ENCODE peak calls at places on chromosomes 2 and 18, in ten cellular contexts. One of them, this sample, is unnamed.

GRCh38 chr2:51304341-51304740 is 272.4 kb upstream of the NRXN1 start:
- DNase-seq in endothelial cell: no peak
- DNase-seq in GM12878: no peak
- DNase-seq in fibroblast of pulmonary artery: no peak
- DNase-seq in PC-3: no peak
- DNase-seq in bronchial epithelial cell: no peak
- DNase-seq in fibroblast of lung: no peak
- DNase-seq in astrocyte: no peak
- DNase-seq in foreskin fibroblast: no peak
- DNase-seq in MM.1S: no peak
- DNase-seq in this sample: no peak

GRCh38 chr2:62856228-62857040 is 150.9 kb downstream of the EHBP1 start:
- DNase-seq in astrocyte: no peak
- DNase-seq in endothelial cell: no peak
- DNase-seq in GM12878: no peak
- DNase-seq in bronchial epithelial cell: no peak
- DNase-seq in fibroblast of lung: no peak
- DNase-seq in fibroblast of pulmonary artery: no peak
- DNase-seq in PC-3: no peak
- DNase-seq in MM.1S: no peak
- DNase-seq in foreskin fibroblast: no peak
- DNase-seq in this sample: no peak

GRCh38 chr2:71923887-71924533 is 223.7 kb downstream of the CYP26B1 start:
- DNase-seq in MM.1S: peak; percentile 71
- DNase-seq in fibroblast of pulmonary artery: peak; percentile 81
- DNase-seq in astrocyte: peak; percentile 49
- DNase-seq in PC-3: peak; percentile 85
- DNase-seq in foreskin fibroblast: no peak
- DNase-seq in fibroblast of lung: peak; percentile 76
- DNase-seq in GM12878: peak; percentile 2
- DNase-seq in bronchial epithelial cell: peak; percentile 66
- DNase-seq in endothelial cell: peak; percentile 73
- DNase-seq in this sample: peak; percentile 71

GRCh38 chr2:197121255-197121654 is 189.3 kb downstream of the ANKRD44 start:
- DNase-seq in PC-3: no peak
- DNase-seq in GM12878: no peak
- DNase-seq in endothelial cell: no peak
- DNase-seq in bronchial epithelial cell: no peak
- DNase-seq in foreskin fibroblast: no peak
- DNase-seq in MM.1S: no peak
- DNase-seq in fibroblast of pulmonary artery: no peak
- DNase-seq in fibroblast of lung: no peak
- DNase-seq in astrocyte: no peak
- DNase-seq in this sample: no peak

GRCh38 chr2:58336416-58336815 is 95.3 kb upstream of the FANCL start:
- DNase-seq in MM.1S: no peak
- DNase-seq in astrocyte: no peak
- DNase-seq in PC-3: no peak
- DNase-seq in GM12878: no peak
- DNase-seq in foreskin fibroblast: no peak
- DNase-seq in endothelial cell: no peak
- DNase-seq in fibroblast of lung: no peak
- DNase-seq in bronchial epithelial cell: no peak
- DNase-seq in fibroblast of pulmonary artery: no peak
- DNase-seq in this sample: no peak

GRCh38 chr2:85468704-85469349 is 50.3 kb downstream of the SH2D6 start:
- DNase-seq in endothelial cell: peak; percentile 49
- DNase-seq in GM12878: no peak
- DNase-seq in fibroblast of lung: peak; percentile 47
- DNase-seq in bronchial epithelial cell: peak; percentile 52
- DNase-seq in foreskin fibroblast: peak; percentile 47
- DNase-seq in PC-3: peak; percentile 95
- DNase-seq in MM.1S: no peak
- DNase-seq in astrocyte: peak; percentile 72
- DNase-seq in fibroblast of pulmonary artery: peak; percentile 77
- DNase-seq in this sample: peak; percentile 86

GRCh38 chr2:51734115-51734514 is 702.2 kb upstream of the NRXN1 start:
- DNase-seq in endothelial cell: no peak
- DNase-seq in GM12878: no peak
- DNase-seq in fibroblast of pulmonary artery: peak; percentile 76
- DNase-seq in astrocyte: peak; percentile 12
- DNase-seq in MM.1S: no peak
- DNase-seq in bronchial epithelial cell: peak; percentile 59
- DNase-seq in foreskin fibroblast: no peak
- DNase-seq in fibroblast of lung: peak; percentile 78
- DNase-seq in PC-3: no peak
- DNase-seq in this sample: no peak

GRCh38 chr2:32678825-32679224 is 51.0 kb downstream of the TTC27 start:
- DNase-seq in MM.1S: no peak
- DNase-seq in endothelial cell: no peak
- DNase-seq in astrocyte: peak; percentile 77
- DNase-seq in PC-3: peak; percentile 15
- DNase-seq in fibroblast of pulmonary artery: peak; percentile 68
- DNase-seq in bronchial epithelial cell: peak; percentile 6
- DNase-seq in GM12878: no peak
- DNase-seq in fibroblast of lung: peak; percentile 81
- DNase-seq in foreskin fibroblast: peak; percentile 22
- DNase-seq in this sample: no peak

GRCh38 chr18:55102508-55102907 is 143.2 kb upstream of the CCDC68 start:
- DNase-seq in GM12878: no peak
- DNase-seq in PC-3: no peak
- DNase-seq in fibroblast of lung: no peak
- DNase-seq in foreskin fibroblast: no peak
- DNase-seq in fibroblast of pulmonary artery: no peak
- DNase-seq in MM.1S: no peak
- DNase-seq in astrocyte: no peak
- DNase-seq in endothelial cell: no peak
- DNase-seq in bronchial epithelial cell: no peak
- DNase-seq in this sample: no peak

GRCh38 chr2:217943379-217944321 is 59.1 kb downstream of the TNS1 start:
- DNase-seq in foreskin fibroblast: no peak
- DNase-seq in astrocyte: peak; percentile 50
- DNase-seq in PC-3: no peak
- DNase-seq in endothelial cell: peak; percentile 79
- DNase-seq in fibroblast of lung: peak; percentile 44
- DNase-seq in MM.1S: no peak
- DNase-seq in fibroblast of pulmonary artery: peak; percentile 69
- DNase-seq in GM12878: no peak
- DNase-seq in bronchial epithelial cell: no peak
- DNase-seq in this sample: peak; percentile 89

GRCh38 chr2:216349366-216349765 is 22.9 kb downstream of the MARCHF4 start:
- DNase-seq in fibroblast of pulmonary artery: no peak
- DNase-seq in fibroblast of lung: no peak
- DNase-seq in PC-3: no peak
- DNase-seq in foreskin fibroblast: no peak
- DNase-seq in MM.1S: no peak
- DNase-seq in GM12878: no peak
- DNase-seq in bronchial epithelial cell: no peak
- DNase-seq in astrocyte: no peak
- DNase-seq in endothelial cell: no peak
- DNase-seq in this sample: no peak

GRCh38 chr2:130824492-130825061 is 12.1 kb upstream of the ARHGEF4 start:
- DNase-seq in endothelial cell: no peak
- DNase-seq in astrocyte: peak; percentile 100
- DNase-seq in fibroblast of pulmonary artery: peak; percentile 99
- DNase-seq in foreskin fibroblast: peak; percentile 48
- DNase-seq in PC-3: peak; percentile 92
- DNase-seq in fibroblast of lung: peak; percentile 88
- DNase-seq in bronchial epithelial cell: peak; percentile 99
- DNase-seq in GM12878: peak; percentile 86
- DNase-seq in MM.1S: peak; percentile 47
- DNase-seq in this sample: no peak

GRCh38 chr2:118860506-118860905 is 13.1 kb upstream of the EN1 start:
- DNase-seq in fibroblast of lung: no peak
- DNase-seq in PC-3: peak; percentile 33
- DNase-seq in fibroblast of pulmonary artery: no peak
- DNase-seq in MM.1S: no peak
- DNase-seq in GM12878: no peak
- DNase-seq in foreskin fibroblast: no peak
- DNase-seq in endothelial cell: no peak
- DNase-seq in bronchial epithelial cell: no peak
- DNase-seq in astrocyte: no peak
- DNase-seq in this sample: no peak

DNA sequence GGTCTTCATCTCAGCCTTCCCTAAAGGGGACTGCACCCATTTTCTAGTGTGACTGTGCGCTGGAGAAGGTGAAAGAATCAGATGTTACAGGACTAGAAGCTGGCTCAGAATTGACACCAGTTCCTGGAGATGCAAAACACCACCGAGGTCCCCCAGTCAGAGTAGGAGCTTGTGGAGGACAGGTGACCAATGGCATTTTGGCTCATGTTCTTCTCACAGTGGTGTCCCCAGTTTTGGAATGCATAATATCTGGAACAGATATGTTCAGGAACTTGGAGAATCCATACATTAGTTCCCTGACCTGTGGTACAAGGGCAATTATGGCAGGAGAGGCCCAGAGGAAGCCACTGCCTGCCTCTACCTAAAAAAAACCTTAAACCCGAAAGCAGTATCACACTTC is 66.3 kb downstream of the PSMG2 start:
- DNase-seq in endothelial cell: no peak
- DNase-seq in PC-3: no peak
- DNase-seq in fibroblast of pulmonary artery: no peak
- DNase-seq in MM.1S: no peak
- DNase-seq in foreskin fibroblast: no peak
- DNase-seq in fibroblast of lung: no peak
- DNase-seq in bronchial epithelial cell: no peak
- DNase-seq in GM12878: no peak
- DNase-seq in astrocyte: no peak
- DNase-seq in this sample: no peak
- TF ChIP-seq CTCF in endothelial cell: no peak
- TF ChIP-seq CTCF in PC-3: no peak
- TF ChIP-seq CTCF in fibroblast of pulmonary artery: no peak
- TF ChIP-seq CTCF in MM.1S: no peak
- TF ChIP-seq CTCF in foreskin fibroblast: no peak
- TF ChIP-seq CTCF in fibroblast of lung: no peak
- TF ChIP-seq CTCF in bronchial epithelial cell: no peak
- TF ChIP-seq CTCF in GM12878: no peak
- TF ChIP-seq CTCF in astrocyte: no peak
- TF ChIP-seq CTCF in this sample: no peak

GRCh38 chr18:57959278-57959677 is 84.7 kb upstream of the NEDD4L start:
- DNase-seq in fibroblast of pulmonary artery: peak; percentile 53
- DNase-seq in astrocyte: peak; percentile 32
- DNase-seq in endothelial cell: peak; percentile 32
- DNase-seq in bronchial epithelial cell: peak; percentile 83
- DNase-seq in GM12878: no peak
- DNase-seq in PC-3: peak; percentile 83
- DNase-seq in foreskin fibroblast: peak; percentile 43
- DNase-seq in fibroblast of lung: peak; percentile 56
- DNase-seq in MM.1S: peak; percentile 60
- DNase-seq in this sample: peak; percentile 22
- TF ChIP-seq CTCF in fibroblast of pulmonary artery: peak; percentile 49
- TF ChIP-seq CTCF in astrocyte: peak; percentile 46
- TF ChIP-seq CTCF in endothelial cell: peak; percentile 19
- TF ChIP-seq CTCF in bronchial epithelial cell: peak; percentile 52
- TF ChIP-seq CTCF in GM12878: peak; percentile 45
- TF ChIP-seq CTCF in PC-3: peak; percentile 80
- TF ChIP-seq CTCF in foreskin fibroblast: peak; percentile 20
- TF ChIP-seq CTCF in fibroblast of lung: peak; percentile 45
- TF ChIP-seq CTCF in MM.1S: peak; percentile 59
- TF ChIP-seq CTCF in this sample: peak; percentile 28

GRCh38 chr2:203826704-203827103 is 40.9 kb upstream of the CTLA4 start:
- DNase-seq in GM12878: no peak
- DNase-seq in MM.1S: no peak
- DNase-seq in bronchial epithelial cell: no peak
- DNase-seq in endothelial cell: no peak
- DNase-seq in PC-3: no peak
- DNase-seq in fibroblast of pulmonary artery: no peak
- DNase-seq in foreskin fibroblast: no peak
- DNase-seq in astrocyte: no peak
- DNase-seq in fibroblast of lung: no peak
- DNase-seq in this sample: no peak
- TF ChIP-seq CTCF in GM12878: no peak
- TF ChIP-seq CTCF in MM.1S: no peak
- TF ChIP-seq CTCF in bronchial epithelial cell: no peak
- TF ChIP-seq CTCF in endothelial cell: no peak
- TF ChIP-seq CTCF in PC-3: no peak
- TF ChIP-seq CTCF in fibroblast of pulmonary artery: no peak
- TF ChIP-seq CTCF in foreskin fibroblast: no peak
- TF ChIP-seq CTCF in astrocyte: no peak
- TF ChIP-seq CTCF in fibroblast of lung: no peak
- TF ChIP-seq CTCF in this sample: no peak

GRCh38 chr2:202870431-202871160 is 970 bp downstream of the ICA1L start:
- DNase-seq in PC-3: peak; percentile 86
- DNase-seq in endothelial cell: peak; percentile 66
- DNase-seq in fibroblast of pulmonary artery: peak; percentile 53
- DNase-seq in astrocyte: peak; percentile 33
- DNase-seq in bronchial epithelial cell: peak; percentile 73
- DNase-seq in MM.1S: peak; percentile 80
- DNase-seq in GM12878: no peak
- DNase-seq in foreskin fibroblast: peak; percentile 34
- DNase-seq in fibroblast of lung: peak; percentile 46
- DNase-seq in this sample: peak; percentile 88

GRCh38 chr2:202871161-202872141 is at the start of gene ICA1L:
- DNase-seq in MM.1S: peak; percentile 65
- DNase-seq in GM12878: no peak
- DNase-seq in endothelial cell: peak; percentile 71
- DNase-seq in bronchial epithelial cell: peak; percentile 20
- DNase-seq in fibroblast of pulmonary artery: peak; percentile 53
- DNase-seq in astrocyte: peak; percentile 41
- DNase-seq in foreskin fibroblast: peak; percentile 48
- DNase-seq in PC-3: peak; percentile 62
- DNase-seq in fibroblast of lung: peak; percentile 54
- DNase-seq in this sample: peak; percentile 69
- TF ChIP-seq CTCF in MM.1S: no peak
- TF ChIP-seq CTCF in GM12878: no peak
- TF ChIP-seq CTCF in endothelial cell: no peak
- TF ChIP-seq CTCF in bronchial epithelial cell: peak; percentile 4
- TF ChIP-seq CTCF in fibroblast of pulmonary artery: no peak
- TF ChIP-seq CTCF in astrocyte: no peak
- TF ChIP-seq CTCF in foreskin fibroblast: no peak
- TF ChIP-seq CTCF in PC-3: no peak
- TF ChIP-seq CTCF in fibroblast of lung: no peak
- TF ChIP-seq CTCF in this sample: no peak